ENCODE peak calls at places on chromosomes 4 and X, in six cellular contexts. L, Y, D, K, B and C are unnamed samples.

GRCh38 chrX:130170752-130171445 is 863 bp upstream of the RAB33A start:
- DNase-seq in L (peak), Y (no peak), D (peak), K (peak), B (peak), C (peak)

GRCh38 chrX:8323356-8323755 is 141.3 kb upstream of the VCX3B start:
- DNase-seq in L (no peak), Y (no peak), D (no peak), K (no peak), B (no peak), C (no peak)

GRCh38 chrX:44253573-44253942 is 89.9 kb downstream of the EFHC2 start:
- DNase-seq in L (no peak), Y (no peak), D (no peak), K (no peak), B (no peak), C (no peak)

GRCh38 chr4:154491731-154492249 is at the start of gene DCHS2:
- DNase-seq in L (peak), Y (no peak), D (no peak), K (no peak), B (no peak), C (peak)

GRCh38 chrX:130746709-130747347 is 156.2 kb downstream of the ENOX2 start:
- DNase-seq in L (no peak), Y (peak), D (no peak), K (no peak), B (no peak), C (peak)

GRCh38 chr4:148415500-148415899 is 26.7 kb downstream of the NR3C2 start:
- DNase-seq in L (no peak), Y (peak), D (no peak), K (no peak), B (peak), C (peak)

GRCh38 chrX:150253946-150254615 is 109.0 kb upstream of the MAMLD1 start:
- DNase-seq in L (no peak), Y (no peak), D (no peak), K (no peak), B (no peak), C (peak)

GRCh38 chr4:17385403-17385802 is 126.5 kb downstream of the QDPR start:
- DNase-seq in L (no peak), Y (peak), D (no peak), K (peak), B (peak), C (peak)

GRCh38 chr4:113222006-113222405 is 172.6 kb downstream of the ANK2 start:
- DNase-seq in L (no peak), Y (peak), D (no peak), K (no peak), B (no peak), C (peak)

GRCh38 chrX:110450050-110450449 is 91.4 kb downstream of the RTL9 start:
- DNase-seq in L (no peak), Y (peak), D (peak), K (peak), B (peak), C (peak)

GRCh38 chrX:109856974-109857373 is 123.9 kb upstream of the ACSL4 start:
- DNase-seq in L (no peak), Y (peak), D (no peak), K (no peak), B (peak), C (peak)

GRCh38 chr4:82898322-82899243 is 2.0 kb upstream of the THAP9 start:
- DNase-seq in L (no peak), Y (peak), D (no peak), K (peak), B (no peak), C (peak)

GRCh38 chrX:153871451-153871850 is 14.5 kb downstream of the L1CAM start:
- DNase-seq in L (no peak), Y (no peak), D (no peak), K (no peak), B (no peak), C (no peak)

GRCh38 chr4:68451246-68452211 is 4.3 kb downstream of the TMPRSS11E start:
- DNase-seq in L (no peak), Y (no peak), D (no peak), K (no peak), B (no peak), C (no peak)

GRCh38 chr4:86857341-86858052 is 8.3 kb upstream of the SLC10A6 start:
- DNase-seq in L (no peak), Y (no peak), D (no peak), K (no peak), B (no peak), C (no peak)

GRCh38 chrX:9816094-9816700 is 30.0 kb downstream of the SHROOM2 start:
- DNase-seq in L (no peak), Y (no peak), D (no peak), K (no peak), B (no peak), C (no peak)

GRCh38 chr4:173556398-173557131 is 26.5 kb upstream of the HAND2 start:
- DNase-seq in L (no peak), Y (peak), D (no peak), K (no peak), B (no peak), C (no peak)

GRCh38 chr4:11301075-11301660 is 127.5 kb downstream of the HS3ST1 start:
- DNase-seq in L (no peak), Y (no peak), D (no peak), K (no peak), B (no peak), C (no peak)

GRCh38 chr4:159828687-159829086 is 725.8 kb downstream of the RAPGEF2 start:
- DNase-seq in L (no peak), Y (no peak), D (no peak), K (no peak), B (no peak), C (no peak)

GRCh38 chr4:113064244-113064643 is 14.8 kb downstream of the ANK2 start:
- DNase-seq in L (no peak), Y (no peak), D (no peak), K (no peak), B (no peak), C (no peak)

GRCh38 chr4:185421366-185422124 is 4.2 kb downstream of the UFSP2 start:
- DNase-seq in L (no peak), Y (peak), D (no peak), K (no peak), B (no peak), C (peak)

GRCh38 chr4:6760865-6761264 is 21.7 kb upstream of the KIAA0232 start:
- DNase-seq in L (no peak), Y (no peak), D (no peak), K (no peak), B (no peak), C (no peak)

GRCh38 chr4:177105526-177105925 is 204.1 kb upstream of the NEIL3 start:
- DNase-seq in L (no peak), Y (peak), D (no peak), K (no peak), B (no peak), C (peak)

GRCh38 chr4:73729534-73730165 is 10.7 kb upstream of the CXCL8 start:
- DNase-seq in L (no peak), Y (peak), D (no peak), K (peak), B (peak), C (peak)

GRCh38 chr4:7034262-7035081 is 8.7 kb upstream of the TADA2B start:
- DNase-seq in L (no peak), Y (no peak), D (no peak), K (no peak), B (no peak), C (peak)

GRCh38 chrX:63434665-63435064 is 83.5 kb upstream of the SPIN4 start:
- DNase-seq in L (no peak), Y (peak), D (no peak), K (peak), B (no peak), C (no peak)

GRCh38 chr4:115918149-115918548 is 804.7 kb upstream of the NDST4 start:
- DNase-seq in L (no peak), Y (no peak), D (no peak), K (no peak), B (no peak), C (no peak)

GRCh38 chrX:130848763-130849162 is 54.2 kb downstream of the ENOX2 start:
- DNase-seq in L (no peak), Y (no peak), D (no peak), K (no peak), B (no peak), C (no peak)

GRCh38 chrX:55619547-55619946 is 3.7 kb upstream of the FOXR2 start:
- DNase-seq in L (no peak), Y (no peak), D (no peak), K (no peak), B (no peak), C (no peak)

GRCh38 chrX:123425904-123426303 is 241.8 kb downstream of the GRIA3 start:
- DNase-seq in L (no peak), Y (peak), D (no peak), K (no peak), B (no peak), C (peak)

GRCh38 chrX:45771560-45772340 is 571.1 kb upstream of the DIPK2B start:
- DNase-seq in L (peak), Y (peak), D (no peak), K (peak), B (no peak), C (peak)

GRCh38 chrX:103817502-103817901 is 14.6 kb downstream of the RAB9B start:
- DNase-seq in L (no peak), Y (peak), D (no peak), K (no peak), B (peak), C (peak)

GRCh38 chr4:37066149-37066548 is 178.4 kb upstream of the NWD2 start:
- DNase-seq in L (no peak), Y (no peak), D (no peak), K (peak), B (no peak), C (no peak)